ENCODE peak calls at places on chromosomes 3 and 15, in four cellular contexts. Q is GM12891, Z is GM12878, E is K562. M is an unnamed sample.

GRCh38 chr3:124760601-124761000 is 30.3 kb downstream of the UMPS start:
- DNase-seq in Z (no peak), E (no peak), Q (no peak), M (no peak)

GRCh38 chr3:71977525-71977924 is 192.6 kb upstream of the PROK2 start:
- DNase-seq in E (no peak), Z (no peak), Q (no peak), M (no peak)

GRCh38 chr15:68819451-68820204 is 1.1 kb downstream of the ANP32A start:
- DNase-seq in Q (no peak), E (peak), Z (no peak), M (peak)

GRCh38 chr15:51681303-51681963 is at the start of gene SCG3:
- DNase-seq in E (peak), Z (no peak), Q (peak), M (peak)

GRCh38 chr15:53837263-53837662 is 77.8 kb upstream of the WDR72 start:
- DNase-seq in Q (no peak), E (no peak), Z (no peak), M (no peak)

GRCh38 chr15:64507293-64507802 is 47.0 kb downstream of the ZNF609 start:
- DNase-seq in Q (peak), E (peak), Z (peak), M (no peak)

GRCh38 chr3:155232605-155233004 is 60.9 kb downstream of the STRIT1 start:
- DNase-seq in Z (no peak), Q (no peak), E (peak), M (no peak)

GRCh38 chr3:31695280-31696008 is 162.7 kb downstream of the STT3B start:
- DNase-seq in E (no peak), Q (no peak), Z (no peak), M (peak)

GRCh38 chr15:64009241-64009640 is 37.0 kb downstream of the DAPK2 start:
- DNase-seq in E (no peak), Q (no peak), Z (no peak), M (no peak)

GRCh38 chr3:146203761-146204160 is 42.8 kb upstream of the PLOD2 start:
- DNase-seq in Z (no peak), E (no peak), Q (no peak), M (no peak)

GRCh38 chr3:101879102-101879501 is 29.8 kb downstream of the NFKBIZ start:
- DNase-seq in E (no peak), Q (no peak), Z (no peak), M (no peak)

GRCh38 chr15:29123991-29124390 is 145.6 kb downstream of the NSMCE3 start:
- DNase-seq in Q (no peak), Z (no peak), E (no peak), M (no peak)

GRCh38 chr3:85589145-85589544 is 630.4 kb downstream of the CADM2 start:
- DNase-seq in E (no peak), Z (no peak), Q (no peak), M (no peak)

GRCh38 chr15:44319385-44319784 is 30.9 kb downstream of the GOLM2 start:
- DNase-seq in E (no peak), Z (peak), Q (no peak), M (no peak)

GRCh38 chr3:65535260-65535659 is 503.5 kb downstream of the MAGI1 start:
- DNase-seq in E (no peak), Z (no peak), Q (no peak), M (no peak)

GRCh38 chr3:128197855-128198254 is 44.6 kb downstream of the EEFSEC start:
- DNase-seq in Z (no peak), Q (no peak), E (no peak), M (no peak)

GRCh38 chr3:46483799-46484198 is 14.0 kb upstream of the RTP3 start:
- DNase-seq in E (no peak), Z (no peak), Q (no peak), M (no peak)
- TF ChIP-seq SPI1 in E (no peak), Z (no peak), Q (no peak), M (no peak)

GRCh38 chr3:69660631-69661030 is 78.6 kb upstream of the MITF start:
- DNase-seq in Z (no peak), Q (no peak), E (no peak), M (no peak)

GRCh38 chr3:69659180-69659915 is 79.9 kb upstream of the MITF start:
- DNase-seq in Z (no peak), E (no peak), Q (no peak), M (no peak)

GRCh38 chr3:69669070-69669469 is 70.2 kb upstream of the MITF start:
- DNase-seq in Z (no peak), Q (no peak), E (no peak), M (no peak)

DNA sequence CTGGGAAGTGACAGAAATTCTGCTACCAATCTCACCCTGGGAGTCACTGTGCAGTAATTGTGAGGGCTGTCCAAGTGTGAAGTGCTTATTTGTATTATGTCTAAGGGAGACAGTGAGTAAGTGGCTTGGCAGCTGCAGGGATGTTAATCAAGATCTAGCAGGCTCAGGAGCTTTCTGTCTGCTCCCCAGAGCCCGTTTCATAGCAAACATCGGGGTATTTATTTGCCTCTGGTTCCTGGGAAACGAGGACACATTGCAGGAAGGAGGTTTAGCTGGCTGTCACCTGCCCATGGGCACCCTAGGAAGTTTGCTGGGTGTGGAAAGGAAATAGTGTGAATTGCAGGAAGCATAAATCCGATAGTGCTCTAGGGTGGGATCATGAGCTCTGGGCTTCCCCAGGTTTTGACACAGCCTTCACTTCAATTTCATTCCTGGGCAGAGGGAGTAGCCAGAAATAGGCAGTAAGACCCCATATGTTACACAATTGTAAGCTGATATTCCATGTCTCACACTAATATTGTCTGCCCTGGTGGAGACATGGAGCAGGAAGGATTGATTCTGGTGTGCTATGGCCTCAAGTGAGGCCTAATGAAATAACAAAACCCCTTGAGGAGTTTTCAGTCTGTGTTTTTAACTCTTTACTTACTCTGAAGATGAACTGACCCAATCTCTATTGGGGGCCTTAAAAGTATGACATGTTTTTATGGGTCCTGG is 74.1 kb upstream of the MITF start:
- DNase-seq in Z (no peak), E (peak), Q (no peak), M (no peak)
- TF ChIP-seq SPI1 in Z (no peak), E (no peak), Q (no peak), M (no peak)

GRCh38 chr3:126422121-126422520 is 27.4 kb downstream of the CFAP100 start:
- DNase-seq in E (no peak), Q (no peak), Z (no peak), M (no peak)
- TF ChIP-seq SPI1 in E (no peak), Q (no peak), Z (no peak), M (no peak)

GRCh38 chr3:159458010-159458409 is 530.6 kb upstream of the IL12A start:
- DNase-seq in Z (no peak), E (no peak), Q (no peak), M (no peak)
- TF ChIP-seq SPI1 in Z (no peak), E (no peak), Q (no peak), M (no peak)

GRCh38 chr3:192943384-192943783 is 25.7 kb upstream of the MB21D2 start:
- DNase-seq in Z (no peak), Q (no peak), E (no peak), M (no peak)
- TF ChIP-seq SPI1 in Z (no peak), Q (no peak), E (no peak), M (no peak)

GRCh38 chr3:129441782-129442181 is 1.8 kb downstream of the IFT122 start:
- DNase-seq in Z (no peak), E (no peak), Q (no peak), M (no peak)

GRCh38 chr3:129441215-129441614 is 1.2 kb downstream of the IFT122 start:
- DNase-seq in E (no peak), Q (no peak), Z (no peak), M (no peak)

GRCh38 chr3:129439817-129440647 is at the start of the genes IFT122 and MBD4:
- DNase-seq in E (peak), Q (peak), Z (peak), M (peak)

GRCh38 chr3:129439381-129439816 is 349 bp downstream of the MBD4 start:
- DNase-seq in E (peak), Z (no peak), Q (peak), M (peak)

GRCh38 chr3:129440648-129441190 is 695 bp downstream of the IFT122 start:
- DNase-seq in Z (no peak), E (no peak), Q (no peak), M (no peak)
- TF ChIP-seq SPI1 in Z (no peak), E (no peak), Q (no peak), M (no peak)

GRCh38 chr3:127050733-127051132 is 67.8 kb downstream of the PLXNA1 start:
- DNase-seq in Z (no peak), E (no peak), Q (no peak), M (no peak)

GRCh38 chr3:127053026-127053425 is 70.1 kb downstream of the PLXNA1 start:
- DNase-seq in Q (no peak), E (no peak), Z (no peak), M (no peak)

GRCh38 chr3:127052121-127052561 is 69.2 kb downstream of the PLXNA1 start:
- DNase-seq in Q (no peak), E (no peak), Z (no peak), M (no peak)

GRCh38 chr3:127053979-127054378 is 71.1 kb downstream of the PLXNA1 start:
- DNase-seq in E (no peak), Z (no peak), Q (no peak), M (no peak)

DNA sequence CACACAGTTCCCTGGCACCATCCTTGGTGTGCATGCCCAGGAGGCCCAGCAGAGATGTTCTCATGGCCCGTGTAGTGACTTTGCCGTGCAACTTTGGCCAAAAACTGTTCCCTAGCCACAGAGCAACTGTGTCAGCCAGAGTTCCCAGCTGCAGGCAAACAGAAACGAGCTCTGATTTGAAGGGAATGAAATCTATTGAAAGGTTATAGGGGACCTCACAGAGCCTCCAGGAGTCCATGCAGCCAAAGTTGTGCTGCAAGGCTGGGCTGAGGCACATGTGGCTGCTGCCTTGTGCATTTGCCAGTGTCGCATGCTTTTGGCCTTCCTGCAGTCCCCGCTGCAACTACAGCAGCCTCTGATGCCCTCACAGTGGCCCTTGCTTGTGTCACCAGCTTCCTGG is 70.5 kb downstream of the PLXNA1 start:
- DNase-seq in E (no peak), Q (no peak), Z (no peak), M (no peak)
- TF ChIP-seq SPI1 in E (no peak), Q (no peak), Z (no peak), M (no peak)